ENCODE peak calls at places on chromosomes 7 and 10, in six cellular contexts. One of them, this sample, is unnamed.

GRCh38 chr7:106041140-106041717 is 70.9 kb downstream of the SYPL1 start:
- DNase-seq in AG04450: no peak
- DNase-seq in activated CD4-positive, CD25-positive, alpha-beta regulatory T cell: no peak
- DNase-seq in fibroblast of the aortic adventitia: peak; percentile 40
- DNase-seq in Calu3: peak; percentile 61
- DNase-seq in activated gamma-delta T cell treated with Interleukin-2 at 50 U/mL for 16 hours: peak; percentile 19
- DNase-seq in this sample: no peak

GRCh38 chr7:37376386-37376785 is 72.3 kb downstream of the ELMO1 start:
- DNase-seq in activated CD4-positive, CD25-positive, alpha-beta regulatory T cell: no peak
- DNase-seq in activated gamma-delta T cell treated with Interleukin-2 at 50 U/mL for 16 hours: no peak
- DNase-seq in fibroblast of the aortic adventitia: no peak
- DNase-seq in AG04450: no peak
- DNase-seq in Calu3: no peak
- DNase-seq in this sample: no peak

GRCh38 chr10:69955897-69956832 is 96.5 kb upstream of the MACROH2A2 start:
- DNase-seq in AG04450: no peak
- DNase-seq in activated CD4-positive, CD25-positive, alpha-beta regulatory T cell: no peak
- DNase-seq in Calu3: no peak
- DNase-seq in activated gamma-delta T cell treated with Interleukin-2 at 50 U/mL for 16 hours: no peak
- DNase-seq in fibroblast of the aortic adventitia: no peak
- DNase-seq in this sample: no peak

GRCh38 chr10:46330881-46331280 is 44.1 kb downstream of the ANTXRL start:
- DNase-seq in fibroblast of the aortic adventitia: no peak
- DNase-seq in Calu3: no peak
- DNase-seq in AG04450: no peak
- DNase-seq in activated CD4-positive, CD25-positive, alpha-beta regulatory T cell: no peak
- DNase-seq in activated gamma-delta T cell treated with Interleukin-2 at 50 U/mL for 16 hours: no peak
- DNase-seq in this sample: no peak

GRCh38 chr7:76369011-76369410 is 10.2 kb upstream of the YWHAG start:
- DNase-seq in Calu3: no peak
- DNase-seq in activated gamma-delta T cell treated with Interleukin-2 at 50 U/mL for 16 hours: no peak
- DNase-seq in activated CD4-positive, CD25-positive, alpha-beta regulatory T cell: no peak
- DNase-seq in AG04450: no peak
- DNase-seq in fibroblast of the aortic adventitia: no peak
- DNase-seq in this sample: no peak

GRCh38 chr10:47447740-47448139 is 36.2 kb downstream of the ANXA8 start:
- DNase-seq in Calu3: no peak
- DNase-seq in fibroblast of the aortic adventitia: no peak
- DNase-seq in activated gamma-delta T cell treated with Interleukin-2 at 50 U/mL for 16 hours: no peak
- DNase-seq in activated CD4-positive, CD25-positive, alpha-beta regulatory T cell: no peak
- DNase-seq in AG04450: no peak
- DNase-seq in this sample: no peak

GRCh38 chr10:46550795-46551700 is 5.4 kb downstream of the GPRIN2 start:
- DNase-seq in activated CD4-positive, CD25-positive, alpha-beta regulatory T cell: no peak
- DNase-seq in activated gamma-delta T cell treated with Interleukin-2 at 50 U/mL for 16 hours: peak; percentile 3
- DNase-seq in Calu3: peak; percentile 1
- DNase-seq in fibroblast of the aortic adventitia: no peak
- DNase-seq in AG04450: no peak
- DNase-seq in this sample: no peak

GRCh38 chr7:74097937-74098614 is 14.5 kb downstream of the LIMK1 start:
- DNase-seq in AG04450: peak; percentile 77
- DNase-seq in Calu3: no peak
- DNase-seq in fibroblast of the aortic adventitia: peak; percentile 87
- DNase-seq in activated gamma-delta T cell treated with Interleukin-2 at 50 U/mL for 16 hours: no peak
- DNase-seq in activated CD4-positive, CD25-positive, alpha-beta regulatory T cell: no peak
- DNase-seq in this sample: peak; percentile 98

GRCh38 chr7:45885264-45885882 is 2.9 kb upstream of the IGFBP1 start:
- DNase-seq in activated gamma-delta T cell treated with Interleukin-2 at 50 U/mL for 16 hours: no peak
- DNase-seq in activated CD4-positive, CD25-positive, alpha-beta regulatory T cell: no peak
- DNase-seq in Calu3: peak; percentile 85
- DNase-seq in AG04450: no peak
- DNase-seq in fibroblast of the aortic adventitia: no peak
- DNase-seq in this sample: peak; percentile 12

GRCh38 chr7:67398916-67399315 is 402.3 kb downstream of the TYW1 start:
- DNase-seq in AG04450: no peak
- DNase-seq in fibroblast of the aortic adventitia: no peak
- DNase-seq in activated gamma-delta T cell treated with Interleukin-2 at 50 U/mL for 16 hours: no peak
- DNase-seq in activated CD4-positive, CD25-positive, alpha-beta regulatory T cell: no peak
- DNase-seq in Calu3: no peak
- DNase-seq in this sample: no peak

GRCh38 chr10:84890701-84891100 is 562.3 kb downstream of the CCSER2 start:
- DNase-seq in Calu3: no peak
- DNase-seq in fibroblast of the aortic adventitia: no peak
- DNase-seq in activated CD4-positive, CD25-positive, alpha-beta regulatory T cell: no peak
- DNase-seq in activated gamma-delta T cell treated with Interleukin-2 at 50 U/mL for 16 hours: no peak
- DNase-seq in AG04450: no peak
- DNase-seq in this sample: no peak

GRCh38 chr7:141999219-141999618 is 3.5 kb downstream of the MGAM start:
- DNase-seq in activated CD4-positive, CD25-positive, alpha-beta regulatory T cell: no peak
- DNase-seq in activated gamma-delta T cell treated with Interleukin-2 at 50 U/mL for 16 hours: no peak
- DNase-seq in AG04450: no peak
- DNase-seq in fibroblast of the aortic adventitia: no peak
- DNase-seq in Calu3: no peak
- DNase-seq in this sample: no peak

GRCh38 chr7:158394936-158395335 is 192.7 kb downstream of the PTPRN2 start:
- DNase-seq in activated CD4-positive, CD25-positive, alpha-beta regulatory T cell: no peak
- DNase-seq in AG04450: no peak
- DNase-seq in activated gamma-delta T cell treated with Interleukin-2 at 50 U/mL for 16 hours: peak; percentile 22
- DNase-seq in Calu3: peak; percentile 45
- DNase-seq in fibroblast of the aortic adventitia: no peak
- DNase-seq in this sample: no peak

GRCh38 chr7:28729685-28730084 is 228.4 kb downstream of the TRIL start:
- DNase-seq in activated CD4-positive, CD25-positive, alpha-beta regulatory T cell: no peak
- DNase-seq in activated gamma-delta T cell treated with Interleukin-2 at 50 U/mL for 16 hours: no peak
- DNase-seq in Calu3: no peak
- DNase-seq in AG04450: no peak
- DNase-seq in fibroblast of the aortic adventitia: no peak
- DNase-seq in this sample: peak; percentile 58

GRCh38 chr10:67697646-67698245 is 1.8 kb upstream of the CTNNA3 start:
- DNase-seq in Calu3: peak; percentile 44
- DNase-seq in AG04450: peak; percentile 20
- DNase-seq in fibroblast of the aortic adventitia: peak; percentile 66
- DNase-seq in activated CD4-positive, CD25-positive, alpha-beta regulatory T cell: no peak
- DNase-seq in activated gamma-delta T cell treated with Interleukin-2 at 50 U/mL for 16 hours: peak; percentile 4
- DNase-seq in this sample: peak; percentile 35

GRCh38 chr7:5704534-5704922 is 76.9 kb downstream of the RNF216 start:
- DNase-seq in Calu3: peak; percentile 78
- DNase-seq in activated CD4-positive, CD25-positive, alpha-beta regulatory T cell: peak; percentile 45
- DNase-seq in AG04450: peak; percentile 69
- DNase-seq in fibroblast of the aortic adventitia: peak; percentile 91
- DNase-seq in activated gamma-delta T cell treated with Interleukin-2 at 50 U/mL for 16 hours: peak; percentile 68
- DNase-seq in this sample: no peak

GRCh38 chr7:151376218-151376902 is 33.5 kb downstream of the WDR86 start:
- DNase-seq in AG04450: no peak
- DNase-seq in activated gamma-delta T cell treated with Interleukin-2 at 50 U/mL for 16 hours: no peak
- DNase-seq in activated CD4-positive, CD25-positive, alpha-beta regulatory T cell: no peak
- DNase-seq in fibroblast of the aortic adventitia: no peak
- DNase-seq in Calu3: no peak
- DNase-seq in this sample: no peak

GRCh38 chr10:105586451-105587098 is 945.5 kb downstream of the SORCS3 start:
- DNase-seq in activated CD4-positive, CD25-positive, alpha-beta regulatory T cell: no peak
- DNase-seq in AG04450: no peak
- DNase-seq in fibroblast of the aortic adventitia: peak; percentile 6
- DNase-seq in activated gamma-delta T cell treated with Interleukin-2 at 50 U/mL for 16 hours: no peak
- DNase-seq in Calu3: no peak
- DNase-seq in this sample: peak; percentile 7

GRCh38 chr10:131220601-131221171 is 90.8 kb downstream of the TCERG1L start:
- DNase-seq in AG04450: no peak
- DNase-seq in activated gamma-delta T cell treated with Interleukin-2 at 50 U/mL for 16 hours: no peak
- DNase-seq in activated CD4-positive, CD25-positive, alpha-beta regulatory T cell: no peak
- DNase-seq in Calu3: no peak
- DNase-seq in fibroblast of the aortic adventitia: no peak
- DNase-seq in this sample: no peak

GRCh38 chr7:116726713-116727431 is 54.9 kb downstream of the MET start:
- DNase-seq in Calu3: no peak
- DNase-seq in fibroblast of the aortic adventitia: peak; percentile 65
- DNase-seq in activated gamma-delta T cell treated with Interleukin-2 at 50 U/mL for 16 hours: no peak
- DNase-seq in activated CD4-positive, CD25-positive, alpha-beta regulatory T cell: no peak
- DNase-seq in AG04450: no peak
- DNase-seq in this sample: no peak

GRCh38 chr10:83432296-83433045 is 706.8 kb upstream of the GHITM start:
- DNase-seq in activated CD4-positive, CD25-positive, alpha-beta regulatory T cell: no peak
- DNase-seq in AG04450: no peak
- DNase-seq in fibroblast of the aortic adventitia: no peak
- DNase-seq in activated gamma-delta T cell treated with Interleukin-2 at 50 U/mL for 16 hours: no peak
- DNase-seq in Calu3: no peak
- DNase-seq in this sample: no peak

GRCh38 chr7:50921114-50921513 is 138.4 kb upstream of the GRB10 start:
- DNase-seq in activated CD4-positive, CD25-positive, alpha-beta regulatory T cell: no peak
- DNase-seq in AG04450: no peak
- DNase-seq in activated gamma-delta T cell treated with Interleukin-2 at 50 U/mL for 16 hours: no peak
- DNase-seq in fibroblast of the aortic adventitia: no peak
- DNase-seq in Calu3: peak; percentile 64
- DNase-seq in this sample: no peak

GRCh38 chr10:19629559-19629958 is 186.7 kb upstream of the PLXDC2 start:
- DNase-seq in AG04450: no peak
- DNase-seq in activated gamma-delta T cell treated with Interleukin-2 at 50 U/mL for 16 hours: no peak
- DNase-seq in Calu3: peak; percentile 3
- DNase-seq in fibroblast of the aortic adventitia: peak; percentile 63
- DNase-seq in activated CD4-positive, CD25-positive, alpha-beta regulatory T cell: no peak
- DNase-seq in this sample: peak; percentile 37

GRCh38 chr10:22010973-22011408 is 7.5 kb upstream of the DNAJC1 start:
- DNase-seq in activated CD4-positive, CD25-positive, alpha-beta regulatory T cell: no peak
- DNase-seq in AG04450: no peak
- DNase-seq in fibroblast of the aortic adventitia: peak; percentile 59
- DNase-seq in activated gamma-delta T cell treated with Interleukin-2 at 50 U/mL for 16 hours: no peak
- DNase-seq in Calu3: no peak
- DNase-seq in this sample: no peak

GRCh38 chr10:34139559-34139958 is 675.5 kb downstream of the PARD3 start:
- DNase-seq in activated CD4-positive, CD25-positive, alpha-beta regulatory T cell: no peak
- DNase-seq in activated gamma-delta T cell treated with Interleukin-2 at 50 U/mL for 16 hours: no peak
- DNase-seq in Calu3: no peak
- DNase-seq in AG04450: no peak
- DNase-seq in fibroblast of the aortic adventitia: no peak
- DNase-seq in this sample: peak; percentile 31

This sample was measured in astrocyte.